ENCODE peak calls at places on chromosomes 3 and 15, in four cellular contexts. S, I, Y and X are unnamed samples.

GRCh38 chr15:23504003-23504402 is 57.0 kb upstream of the GOLGA6L2 start:
- DNase-seq in S (no peak), I (no peak), Y (no peak), X (no peak)

GRCh38 chr3:42711491-42712343 is 9.1 kb upstream of the HHATL start:
- DNase-seq in S (no peak), I (no peak), Y (no peak), X (peak; percentile 40)

GRCh38 chr15:34330279-34330678 is 7.3 kb downstream of the SLC12A6 start:
- DNase-seq in S (no peak), I (no peak), Y (no peak), X (no peak)

GRCh38 chr3:36911990-36912804 is 32.7 kb downstream of the TRANK1 start:
- DNase-seq in S (no peak), I (peak; percentile 10), Y (peak; percentile 97), X (no peak)

GRCh38 chr3:191136347-191136746 is 62.7 kb upstream of the OSTN start:
- DNase-seq in S (no peak), I (peak; percentile 18), Y (no peak), X (peak; percentile 4)

GRCh38 chr15:75517233-75517632 is 61.9 kb downstream of the PTPN9 start:
- DNase-seq in S (no peak), I (no peak), Y (no peak), X (no peak)

GRCh38 chr3:136938334-136938733 is 19.4 kb upstream of the IL20RB start:
- DNase-seq in S (no peak), I (no peak), Y (no peak), X (no peak)

GRCh38 chr3:50317303-50317702 is 5.2 kb downstream of the HYAL2 start:
- DNase-seq in S (no peak), I (no peak), Y (no peak), X (no peak)

GRCh38 chr3:13495921-13496723 is 16.0 kb downstream of the HDAC11 start:
- DNase-seq in S (peak; percentile 81), I (peak; percentile 49), Y (peak; percentile 17), X (peak; percentile 72)

GRCh38 chr3:79598594-79598993 is 169.2 kb downstream of the ROBO1 start:
- DNase-seq in S (no peak), I (no peak), Y (no peak), X (peak; percentile 6)

GRCh38 chr3:122810706-122811105 is 15.8 kb downstream of the SLC49A4 start:
- DNase-seq in S (no peak), I (no peak), Y (no peak), X (no peak)

GRCh38 chr3:129224984-129225393 is 24.4 kb upstream of the COPG1 start:
- DNase-seq in S (no peak), I (peak; percentile 92), Y (no peak), X (peak; percentile 39)

GRCh38 chr3:60017631-60018030 is 967.8 kb upstream of the CFAP20DC start:
- DNase-seq in S (no peak), I (no peak), Y (peak; percentile 45), X (no peak)

GRCh38 chr3:110016235-110016634 is 678.9 kb upstream of the DPPA4 start:
- DNase-seq in S (no peak), I (no peak), Y (no peak), X (no peak)

GRCh38 chr3:110017304-110017703 is 680.0 kb upstream of the DPPA4 start:
- DNase-seq in S (no peak), I (no peak), Y (no peak), X (no peak)

GRCh38 chr3:110015231-110015963 is 678.1 kb upstream of the DPPA4 start:
- DNase-seq in S (no peak), I (no peak), Y (no peak), X (no peak)
- TF ChIP-seq FOXK2 in S (no peak), I (no peak), Y (no peak), X (no peak)

DNA sequence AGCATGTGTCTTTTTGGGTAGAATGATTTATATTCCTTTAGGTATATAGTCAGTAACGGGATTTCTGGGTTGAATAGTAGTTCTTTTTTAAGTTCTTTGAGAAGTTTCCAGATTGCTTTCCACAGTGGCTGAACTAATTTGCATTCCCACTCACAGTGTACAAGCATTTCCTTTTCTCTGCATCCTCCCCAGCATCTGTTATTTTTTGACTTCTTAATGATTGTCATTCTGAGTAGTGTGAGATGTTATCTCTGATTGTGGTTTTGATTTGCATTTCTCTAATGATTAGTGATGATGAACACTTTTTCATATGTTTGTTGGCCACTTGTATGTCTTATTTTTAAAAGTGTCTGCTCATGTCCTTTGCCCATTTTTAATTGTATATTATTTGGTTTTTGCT is 337.6 kb downstream of the EFHB start:
- DNase-seq in S (no peak), I (no peak), Y (peak; percentile 27), X (no peak)
- TF ChIP-seq FOXK2 in S (no peak), I (no peak), Y (no peak), X (no peak)

GRCh38 chr15:89524184-89524583 is 27.8 kb upstream of the RHCG start:
- DNase-seq in S (no peak), I (no peak), Y (no peak), X (no peak)

GRCh38 chr15:89531796-89532537 is 35.6 kb upstream of the RHCG start:
- DNase-seq in S (no peak), I (no peak), Y (no peak), X (no peak)

GRCh38 chr15:89526601-89527441 is 30.4 kb upstream of the RHCG start:
- DNase-seq in S (no peak), I (no peak), Y (no peak), X (no peak)

GRCh38 chr15:89526181-89526580 is 29.8 kb upstream of the RHCG start:
- DNase-seq in S (no peak), I (no peak), Y (no peak), X (no peak)

DNA sequence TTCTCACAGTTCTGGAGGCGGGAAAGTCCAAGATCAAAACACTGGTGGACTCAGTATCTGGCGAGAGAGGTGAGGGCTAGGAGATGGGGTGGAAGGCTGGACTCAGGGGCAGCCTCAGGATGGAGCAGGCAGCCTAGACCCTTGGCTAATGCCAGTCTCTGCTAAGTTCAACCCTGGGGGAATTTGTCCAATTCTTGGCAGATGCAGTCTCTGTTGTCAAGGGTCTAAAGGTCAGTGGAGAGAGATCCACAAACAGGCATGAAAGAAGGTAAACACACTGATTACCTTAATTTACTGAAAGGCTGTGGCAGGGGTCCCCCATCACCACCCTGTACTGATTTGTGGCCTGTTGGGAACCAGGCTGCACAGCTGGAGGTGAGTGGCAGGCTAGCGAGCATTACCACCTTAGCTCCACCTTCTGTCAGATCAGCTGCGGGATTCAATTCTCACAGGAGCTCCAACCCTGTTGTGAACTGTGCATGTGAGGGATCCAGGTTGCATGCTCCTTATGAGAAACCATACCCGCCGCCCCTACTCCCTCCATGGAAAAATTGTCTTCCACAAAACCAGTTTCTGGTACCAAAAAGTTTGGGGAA is 32.5 kb upstream of the RHCG start:
- DNase-seq in S (no peak), I (no peak), Y (no peak), X (no peak)
- TF ChIP-seq FOXK2 in S (no peak), I (no peak), Y (no peak), X (no peak)

DNA sequence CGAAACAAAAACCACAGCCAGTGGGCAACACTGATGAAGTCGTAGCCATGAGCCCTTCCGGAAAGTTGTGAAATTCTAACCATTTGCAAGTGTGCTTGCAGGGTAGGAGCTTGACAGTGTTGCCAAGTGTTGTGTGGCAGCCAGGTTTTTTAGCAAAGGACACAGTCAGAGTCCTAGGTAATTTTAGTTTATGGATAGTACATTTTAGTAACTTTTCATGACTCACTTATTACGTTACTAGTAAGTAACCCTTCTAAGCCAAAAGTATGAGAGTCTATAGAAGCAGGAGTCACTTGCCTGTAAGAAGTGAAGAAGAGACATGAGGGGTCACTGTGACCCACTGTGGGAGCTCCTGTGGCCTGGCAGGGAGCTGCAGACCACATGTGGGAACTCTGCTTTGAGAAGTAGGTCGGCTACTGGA is 54.8 kb upstream of the ADPGK start:
- DNase-seq in S (no peak), I (no peak), Y (no peak), X (no peak)
- TF ChIP-seq FOXK2 in S (no peak), I (no peak), Y (no peak), X (no peak)

DNA sequence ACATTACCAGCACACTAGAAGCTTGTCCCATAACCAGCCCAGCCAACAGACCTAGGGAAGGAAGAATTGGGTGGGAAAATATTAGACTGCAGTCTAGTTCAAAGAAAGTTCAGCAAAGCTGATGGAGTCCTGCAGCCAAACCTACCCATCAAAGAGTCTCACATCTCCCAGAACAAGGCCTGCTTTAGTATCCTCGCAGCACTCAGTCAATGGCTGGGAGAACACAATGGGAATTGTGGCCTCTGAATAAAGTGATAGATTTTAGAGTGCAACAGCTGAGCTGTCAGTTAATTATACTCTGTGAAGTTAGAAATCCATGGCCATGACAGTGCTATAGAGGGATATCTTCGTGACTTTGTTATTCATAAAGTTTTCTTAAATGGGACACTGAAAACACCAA is 207.2 kb upstream of the NAALADL2 start:
- DNase-seq in S (no peak), I (no peak), Y (no peak), X (no peak)
- TF ChIP-seq FOXK2 in S (no peak), I (no peak), Y (no peak), X (no peak)

GRCh38 chr15:89023311-89023961 is 64.8 kb upstream of the ABHD2 start:
- DNase-seq in S (no peak), I (no peak), Y (no peak), X (no peak)
- TF ChIP-seq FOXK2 in S (no peak), I (no peak), Y (no peak), X (no peak)

GRCh38 chr3:21682231-21682630 is 68.8 kb downstream of the ZNF385D start:
- DNase-seq in S (no peak), I (no peak), Y (no peak), X (no peak)
- TF ChIP-seq FOXK2 in S (no peak), I (no peak), Y (no peak), X (no peak)

DNA sequence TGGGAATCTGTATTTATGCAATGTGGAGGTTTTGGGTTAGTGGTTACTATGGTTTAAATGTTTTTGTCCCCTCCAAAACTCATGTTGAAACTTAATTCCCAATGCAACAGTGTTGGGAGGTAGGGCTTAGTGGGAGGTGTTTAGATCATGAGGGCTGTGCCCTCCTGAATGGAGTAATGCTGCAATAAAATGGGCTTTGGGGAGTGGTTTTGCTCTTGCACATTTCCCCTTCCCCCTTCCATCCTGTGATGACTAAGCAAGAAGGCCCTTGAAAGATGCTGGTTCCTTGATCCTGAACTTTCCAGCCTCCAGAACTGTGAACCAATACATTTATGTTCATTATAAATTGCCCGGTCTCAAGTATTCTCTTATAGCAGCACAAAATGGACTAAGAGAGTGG is 9.2 kb upstream of the RFC4 start:
- DNase-seq in S (no peak), I (no peak), Y (no peak), X (no peak)
- TF ChIP-seq FOXK2 in S (no peak), I (no peak), Y (no peak), X (no peak)

DNA sequence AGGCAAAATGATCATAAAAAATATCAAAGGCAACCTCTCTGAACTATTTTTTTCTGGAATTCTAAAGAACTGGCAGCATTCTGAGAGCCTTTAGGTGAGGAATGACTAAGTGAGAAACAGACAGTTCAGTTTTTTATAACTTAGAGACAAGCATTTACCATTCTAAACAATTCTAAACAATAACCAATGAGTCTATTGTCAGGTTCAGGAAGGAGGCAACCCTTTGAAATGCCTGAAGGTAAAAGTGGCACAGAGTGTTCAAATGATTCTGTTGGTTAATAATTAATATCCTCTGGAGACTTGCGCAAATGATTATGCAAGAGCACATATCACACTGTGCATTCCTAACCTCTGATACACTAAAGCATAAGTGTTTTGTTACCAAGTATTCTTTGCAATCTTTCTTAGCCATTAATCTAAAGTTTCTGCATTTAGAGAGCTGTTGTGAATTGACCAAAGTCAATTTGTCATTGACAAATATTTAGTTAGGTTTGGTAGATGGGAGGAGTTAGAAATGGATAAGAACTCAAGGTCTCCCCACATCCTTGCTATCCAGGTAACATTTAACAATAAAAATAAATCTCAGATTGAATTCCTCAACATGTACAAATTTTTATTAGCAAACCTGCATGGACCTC is 9.2 kb upstream of the TGFBR2 start:
- DNase-seq in S (no peak), I (peak; percentile 99), Y (no peak), X (no peak)
- TF ChIP-seq FOXK2 in S (no peak), I (no peak), Y (no peak), X (no peak)